ENCODE peak calls at places on chromosomes 12 and 14, in five cellular contexts. S, O, F, L and U are unnamed samples.

GRCh38 chr14:96567289-96567899 is 65.2 kb downstream of the PAPOLA start:
- DNase-seq in S (no peak), O (no peak), F (peak), L (peak), U (no peak)

GRCh38 chr14:31682768-31683167 is 121.6 kb downstream of the NUBPL start:
- DNase-seq in S (no peak), O (no peak), F (no peak), L (no peak), U (no peak)

GRCh38 chr12:27424631-27425230 is 21.8 kb upstream of the SMCO2 start:
- DNase-seq in S (no peak), O (no peak), F (peak), L (peak), U (no peak)

GRCh38 chr14:54370323-54371125 is 26.3 kb upstream of the CDKN3 start:
- DNase-seq in S (peak), O (no peak), F (no peak), L (no peak), U (no peak)

GRCh38 chr12:120699553-120699952 is 10.7 kb upstream of the UNC119B start:
- DNase-seq in S (no peak), O (no peak), F (no peak), L (no peak), U (no peak)

GRCh38 chr14:49306152-49306751 is 279.9 kb downstream of the RPS29 start:
- DNase-seq in S (no peak), O (no peak), F (peak), L (peak), U (no peak)

GRCh38 chr14:75295491-75296338 is 17.1 kb downstream of the FOS start:
- DNase-seq in S (peak), O (peak), F (no peak), L (peak), U (peak)

GRCh38 chr12:7108928-7109920 is at the start of gene C1RL:
- DNase-seq in S (peak), O (no peak), F (peak), L (peak), U (no peak)

GRCh38 chr12:104562763-104563162 is 106.0 kb downstream of the CHST11 start:
- DNase-seq in S (no peak), O (no peak), F (no peak), L (no peak), U (no peak)

GRCh38 chr14:23550827-23551265 is 719 bp downstream of the ZFHX2 start:
- DNase-seq in S (peak), O (no peak), F (no peak), L (peak), U (no peak)

GRCh38 chr12:116058574-116058973 is 218.9 kb downstream of the MED13L start:
- DNase-seq in S (no peak), O (no peak), F (no peak), L (no peak), U (no peak)

GRCh38 chr14:82963756-82964155 is 1430.1 kb upstream of the SEL1L start:
- DNase-seq in S (no peak), O (no peak), F (no peak), L (no peak), U (no peak)

GRCh38 chr14:71712478-71712877 is 219.8 kb upstream of the RGS6 start:
- DNase-seq in S (no peak), O (no peak), F (no peak), L (no peak), U (no peak)

GRCh38 chr12:24903305-24904088 is 45.4 kb downstream of the BCAT1 start:
- DNase-seq in S (no peak), O (no peak), F (no peak), L (no peak), U (no peak)

GRCh38 chr14:30521899-30522736 is 36.8 kb upstream of the G2E3 start:
- DNase-seq in S (no peak), O (no peak), F (peak), L (peak), U (no peak)

GRCh38 chr14:34356267-34356660 is 105.8 kb downstream of the SPTSSA start:
- DNase-seq in S (no peak), O (no peak), F (no peak), L (no peak), U (no peak)

GRCh38 chr14:71383510-71383909 is 476.3 kb downstream of the PCNX1 start:
- DNase-seq in S (no peak), O (no peak), F (no peak), L (no peak), U (no peak)

GRCh38 chr12:118136559-118137003 is 657 bp downstream of the PEBP1 start:
- DNase-seq in S (peak), O (peak), F (peak), L (peak), U (peak)

GRCh38 chr14:23525611-23526010 is 26.0 kb downstream of the ZFHX2 start:
- DNase-seq in S (no peak), O (no peak), F (no peak), L (no peak), U (no peak)

GRCh38 chr12:45289245-45290217 is 73.6 kb downstream of the ANO6 start:
- DNase-seq in S (no peak), O (no peak), F (no peak), L (no peak), U (no peak)

GRCh38 chr14:75361751-75362433 is 65.9 kb upstream of the JDP2 start:
- DNase-seq in S (no peak), O (no peak), F (no peak), L (no peak), U (no peak)

GRCh38 chr12:92297932-92298681 is 152.5 kb upstream of the BTG1 start:
- DNase-seq in S (no peak), O (no peak), F (no peak), L (no peak), U (no peak)

GRCh38 chr12:27549801-27550652 is 26.0 kb downstream of the PPFIBP1 start:
- DNase-seq in S (no peak), O (no peak), F (peak), L (peak), U (no peak)

GRCh38 chr12:100141998-100142850 is 450 bp downstream of the BLTP3B start:
- DNase-seq in S (peak), O (no peak), F (peak), L (peak), U (no peak)
- TF ChIP-seq POLR2A in S (peak), O (peak), F (peak), L (peak), U (peak)

DNA sequence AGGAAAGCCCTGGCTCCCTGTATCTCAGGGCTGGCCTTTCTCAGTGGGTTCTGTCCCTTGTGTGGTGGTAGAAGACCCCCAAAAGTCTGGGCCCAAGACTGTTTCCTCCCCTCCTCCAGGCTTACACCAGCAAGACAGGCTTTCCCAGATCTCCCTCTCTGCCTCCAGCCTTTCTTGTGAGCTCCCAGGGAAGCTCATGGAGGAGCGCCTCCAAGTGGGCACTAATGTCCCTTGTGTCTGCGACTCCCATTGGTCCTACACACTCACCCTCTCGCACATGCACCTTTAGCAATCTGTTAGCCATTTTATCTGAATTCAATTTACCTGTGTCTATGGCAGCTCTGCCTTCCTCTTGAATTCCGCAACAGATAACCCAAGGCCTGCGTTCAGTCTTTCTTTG is 251.1 kb upstream of the CAND1 start:
- DNase-seq in S (peak), O (no peak), F (no peak), L (peak), U (no peak)
- TF ChIP-seq TAF1 in S (no peak), O (no peak), F (no peak), L (no peak), U (no peak)

DNA sequence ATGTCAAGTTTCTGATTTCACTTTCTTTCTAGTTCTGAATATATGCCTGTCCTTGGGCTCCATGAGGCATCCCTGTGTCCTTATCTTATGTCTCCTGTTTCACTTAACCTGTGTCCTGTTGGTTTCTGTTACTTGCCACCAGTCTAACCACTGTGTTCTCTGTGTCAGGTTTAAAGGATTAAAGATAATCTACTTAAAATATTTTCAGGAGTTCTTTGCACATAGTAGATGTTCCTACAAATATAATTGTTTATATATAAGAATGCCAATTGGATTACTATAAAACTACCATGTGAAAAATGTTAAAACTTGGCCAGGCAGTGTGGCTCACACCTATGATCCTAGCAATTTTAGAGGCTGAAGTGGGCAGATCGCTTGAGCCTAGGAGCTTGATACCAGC is 406.4 kb downstream of the CCER1 start:
- DNase-seq in S (no peak), O (no peak), F (no peak), L (no peak), U (no peak)
- TF ChIP-seq POLR2A in S (no peak), O (no peak), F (no peak), L (no peak), U (no peak)

DNA sequence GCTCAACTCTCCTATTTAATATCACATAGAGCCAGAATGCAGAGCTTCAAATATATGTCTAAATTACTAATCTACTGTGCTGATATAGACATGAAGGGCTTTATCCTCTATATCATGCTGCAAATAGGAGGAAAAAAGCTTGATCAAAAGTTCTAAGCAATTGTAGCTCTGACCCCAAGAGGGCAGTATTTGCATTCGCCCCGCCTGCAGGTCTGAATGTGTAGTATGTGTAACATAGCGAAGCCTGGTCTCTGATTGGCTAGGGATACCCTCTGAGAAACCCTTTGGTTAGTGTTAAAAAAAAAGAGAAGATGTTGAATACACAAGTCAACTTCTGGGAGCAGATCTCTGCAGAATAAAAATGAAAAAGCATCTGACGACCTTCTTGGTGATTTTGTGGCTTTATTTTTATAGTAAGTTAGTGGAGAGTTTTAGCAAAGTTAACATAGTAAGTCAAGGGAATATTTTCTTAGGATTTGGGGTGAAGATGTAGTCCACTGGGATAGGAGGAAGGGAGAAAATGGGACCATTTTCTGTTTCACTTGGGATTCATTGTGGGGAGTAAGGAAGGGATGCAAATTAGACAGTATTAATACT is 151.6 kb upstream of the OR4E1 start:
- DNase-seq in S (no peak), O (no peak), F (peak), L (peak), U (no peak)
- TF ChIP-seq TAF1 in S (no peak), O (no peak), F (no peak), L (no peak), U (no peak)

GRCh38 chr12:53187145-53187899 is 6.6 kb upstream of the CSAD start:
- DNase-seq in S (no peak), O (no peak), F (no peak), L (no peak), U (no peak)

GRCh38 chr12:53182836-53183235 is 2.1 kb upstream of the CSAD start:
- DNase-seq in S (no peak), O (no peak), F (no peak), L (no peak), U (no peak)

GRCh38 chr12:53186745-53187144 is 6.0 kb upstream of the CSAD start:
- DNase-seq in S (no peak), O (no peak), F (no peak), L (no peak), U (no peak)

GRCh38 chr12:53185582-53186153 is 4.9 kb upstream of the CSAD start:
- DNase-seq in S (no peak), O (no peak), F (no peak), L (no peak), U (no peak)

GRCh38 chr12:53184828-53185227 is 4.1 kb upstream of the CSAD start:
- DNase-seq in S (no peak), O (no peak), F (no peak), L (no peak), U (no peak)
- TF ChIP-seq POLR2A in S (no peak), O (peak), F (no peak), L (no peak), U (no peak)

GRCh38 chr14:70245026-70245425 is 56.3 kb upstream of the SLC8A3 start:
- DNase-seq in S (no peak), O (no peak), F (no peak), L (no peak), U (no peak)

GRCh38 chr14:70234066-70234950 is 45.6 kb upstream of the SLC8A3 start:
- DNase-seq in S (no peak), O (no peak), F (no peak), L (no peak), U (no peak)

GRCh38 chr14:70237710-70238109 is 49.0 kb upstream of the SLC8A3 start:
- DNase-seq in S (no peak), O (no peak), F (no peak), L (peak), U (no peak)

GRCh38 chr14:70239802-70240201 is 51.1 kb upstream of the SLC8A3 start:
- DNase-seq in S (no peak), O (no peak), F (no peak), L (no peak), U (no peak)
- TF ChIP-seq TAF1 in S (no peak), O (no peak), F (no peak), L (no peak), U (no peak)

GRCh38 chr12:108833355-108833733 is 24.0 kb downstream of the SSH1 start:
- DNase-seq in S (no peak), O (no peak), F (no peak), L (no peak), U (no peak)
- TF ChIP-seq POLR2A in S (no peak), O (no peak), F (no peak), L (no peak), U (no peak)

DNA sequence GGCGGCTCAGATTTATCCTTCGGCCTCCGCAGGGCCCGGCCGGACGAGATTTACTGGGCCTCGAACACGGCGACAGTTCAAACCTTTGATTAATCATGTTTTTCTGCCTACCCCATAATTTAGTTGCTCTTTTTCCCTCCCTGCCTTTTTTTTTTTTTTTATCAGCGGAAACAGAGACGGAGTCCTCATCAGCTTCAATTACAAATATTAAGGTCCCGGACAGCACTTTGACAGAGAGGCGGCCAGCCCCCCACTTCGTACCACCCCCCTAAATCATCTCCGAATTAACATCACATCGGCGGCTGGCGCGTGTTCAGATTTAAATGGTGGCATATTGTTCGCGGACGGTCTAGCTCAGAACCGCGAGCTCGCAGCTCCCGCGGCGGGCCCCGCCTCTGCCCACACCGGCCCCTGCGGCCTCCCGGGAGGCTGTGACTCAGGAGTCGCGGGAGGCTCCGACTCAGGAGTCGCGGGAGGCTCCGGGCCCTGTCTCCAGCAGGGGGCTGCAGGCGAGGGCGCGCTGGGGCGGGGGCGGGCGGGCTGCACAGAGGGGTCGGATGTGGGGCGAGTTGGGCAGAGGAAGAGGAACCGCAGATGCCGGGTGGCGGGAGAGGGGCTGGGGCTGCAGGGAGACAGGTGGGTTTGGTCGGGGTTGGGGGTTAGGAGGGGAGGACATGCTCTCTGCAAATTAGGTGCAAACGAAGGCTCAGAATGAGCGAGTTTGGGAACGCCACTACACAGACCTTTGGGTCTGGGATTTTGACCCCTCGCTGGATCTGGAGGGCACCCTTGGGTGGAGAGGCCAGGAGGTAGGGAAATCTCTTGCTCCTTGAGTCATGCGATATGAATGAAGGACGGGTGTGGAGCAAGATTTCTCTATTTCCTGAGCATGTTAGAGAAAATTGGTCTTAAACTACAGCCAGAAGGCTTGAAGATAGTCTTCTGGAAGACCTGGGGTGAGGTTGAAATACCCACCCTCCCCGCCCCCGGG is 19.6 kb upstream of the ATP5MC2 start:
- DNase-seq in S (peak), O (no peak), F (no peak), L (peak), U (no peak)
- TF ChIP-seq TAF1 in S (no peak), O (no peak), F (no peak), L (no peak), U (no peak)

GRCh38 chr14:89096946-89097345 is 272.5 kb downstream of the TTC8 start:
- DNase-seq in S (no peak), O (no peak), F (no peak), L (no peak), U (no peak)

GRCh38 chr14:89089330-89089729 is 264.9 kb downstream of the TTC8 start:
- DNase-seq in S (no peak), O (no peak), F (peak), L (no peak), U (no peak)

GRCh38 chr14:89091781-89092180 is 267.3 kb downstream of the TTC8 start:
- DNase-seq in S (no peak), O (no peak), F (no peak), L (no peak), U (no peak)

DNA sequence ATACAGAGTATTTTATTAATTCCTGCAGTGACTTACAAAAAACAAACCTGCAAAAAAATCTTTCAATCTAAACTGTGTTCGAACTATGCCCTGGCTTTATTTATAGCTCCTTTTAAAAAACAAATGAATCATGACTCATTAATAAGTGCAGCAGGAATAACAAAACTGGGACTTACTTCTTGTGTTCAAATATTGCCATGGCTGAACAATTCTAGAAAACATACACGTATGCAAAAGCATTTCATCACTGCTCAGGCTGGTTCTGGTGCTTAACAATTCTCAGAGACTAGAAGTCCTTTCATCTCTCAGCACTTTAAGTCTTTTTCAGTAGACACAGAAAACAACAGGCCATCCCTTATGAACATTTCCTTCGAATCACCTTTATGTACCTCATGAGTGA is 268.6 kb downstream of the TTC8 start:
- DNase-seq in S (no peak), O (no peak), F (no peak), L (no peak), U (no peak)
- TF ChIP-seq POLR2A in S (no peak), O (no peak), F (no peak), L (no peak), U (no peak)